ENCODE peak calls at places on chromosome 4, in six cellular contexts. T is A549, R is progenitor cell of endocrine pancreas, X is lower lobe of right lung, M is GM10248, L is heart right ventricle. V is an unnamed sample.

GRCh38 chr4:188107931-188108843 is 1.2 kb downstream of the TRIML2 start:
- DNase-seq in T (peak), M (no peak), X (no peak), R (no peak), L (no peak), V (no peak)

GRCh38 chr4:81807927-81808672 is 336.4 kb upstream of the RASGEF1B start:
- DNase-seq in L (no peak), T (no peak), X (no peak), M (no peak), R (no peak), V (no peak)

GRCh38 chr4:19711871-19712270 is 539.8 kb upstream of the SLIT2 start:
- DNase-seq in X (no peak), M (no peak), L (no peak), T (no peak), R (no peak), V (no peak)

GRCh38 chr4:74522251-74522991 is 77.5 kb downstream of the AREG start:
- DNase-seq in T (no peak), L (no peak), R (no peak), M (no peak), X (no peak), V (no peak)

GRCh38 chr4:115918149-115918548 is 804.7 kb upstream of the NDST4 start:
- DNase-seq in L (no peak), R (no peak), M (no peak), T (no peak), X (no peak), V (no peak)

GRCh38 chr4:3082915-3083515 is 8.5 kb downstream of the HTT start:
- DNase-seq in T (no peak), L (no peak), X (no peak), M (no peak), R (no peak), V (no peak)

GRCh38 chr4:95217197-95217596 is 331.6 kb downstream of the UNC5C start:
- DNase-seq in R (no peak), T (no peak), M (no peak), X (no peak), L (no peak), V (no peak)

GRCh38 chr4:83212041-83212851 is 72.4 kb downstream of the COQ2 start:
- DNase-seq in T (no peak), R (no peak), M (peak), L (no peak), X (no peak), V (no peak)

GRCh38 chr4:156547439-156547838 is 424.2 kb downstream of the PDGFC start:
- DNase-seq in R (no peak), T (no peak), X (no peak), M (no peak), L (no peak), V (no peak)

GRCh38 chr4:7052923-7053715 is 9.9 kb downstream of the TADA2B start:
- DNase-seq in M (no peak), T (no peak), L (peak), X (peak), R (no peak), V (no peak)

GRCh38 chr4:74660866-74661265 is 133.5 kb downstream of the BTC start:
- DNase-seq in M (no peak), T (no peak), X (no peak), R (no peak), L (no peak), V (no peak)

GRCh38 chr4:94871644-94872305 is 114.0 kb downstream of the BMPR1B start:
- DNase-seq in M (no peak), R (no peak), X (no peak), L (no peak), T (no peak), V (no peak)

GRCh38 chr4:176883108-176883550 is 90.4 kb upstream of the VEGFC start:
- DNase-seq in T (peak), M (no peak), R (no peak), X (no peak), L (no peak), V (no peak)

GRCh38 chr4:176185068-176185467 is 10.3 kb downstream of the SPATA4 start:
- DNase-seq in L (no peak), X (no peak), R (no peak), T (no peak), M (no peak), V (no peak)

GRCh38 chr4:8553958-8554357 is 26.2 kb upstream of the GPR78 start:
- DNase-seq in M (no peak), X (no peak), R (no peak), T (no peak), L (no peak), V (no peak)

GRCh38 chr4:8571702-8572685 is 8.2 kb upstream of the GPR78 start:
- DNase-seq in X (no peak), M (no peak), L (no peak), R (no peak), T (no peak), V (no peak)

GRCh38 chr4:94757192-94758140 is at the start of gene BMPR1B:
- DNase-seq in X (no peak), M (peak), L (no peak), T (no peak), R (peak), V (peak)

GRCh38 chr4:56870927-56871326 is 36.8 kb upstream of the REST start:
- DNase-seq in L (no peak), R (no peak), T (no peak), M (no peak), X (no peak), V (no peak)

GRCh38 chr4:6917445-6918241 is 8.0 kb downstream of the TBC1D14 start:
- DNase-seq in R (no peak), L (peak), M (peak), X (peak), T (peak), V (peak)

GRCh38 chr4:186472948-186473347 is 82.4 kb downstream of the MTNR1A start:
- DNase-seq in M (no peak), X (no peak), T (peak), R (no peak), L (no peak), V (no peak)
- TF ChIP-seq CTCF in M (peak), X (no peak), T (peak), R (peak), L (peak), V (peak)

GRCh38 chr4:102734116-102734515 is 26.7 kb downstream of the MANBA start:
- DNase-seq in L (no peak), M (no peak), T (no peak), R (no peak), X (no peak), V (no peak)

GRCh38 chr4:102735578-102735977 is 25.2 kb downstream of the MANBA start:
- DNase-seq in M (no peak), T (no peak), R (no peak), L (no peak), X (no peak), V (no peak)

GRCh38 chr4:102732678-102733445 is 27.9 kb downstream of the MANBA start:
- DNase-seq in R (no peak), M (no peak), X (no peak), T (no peak), L (no peak), V (no peak)

GRCh38 chr4:102734591-102735385 is 26.0 kb downstream of the MANBA start:
- DNase-seq in X (no peak), R (no peak), L (no peak), M (peak), T (no peak), V (peak)

DNA sequence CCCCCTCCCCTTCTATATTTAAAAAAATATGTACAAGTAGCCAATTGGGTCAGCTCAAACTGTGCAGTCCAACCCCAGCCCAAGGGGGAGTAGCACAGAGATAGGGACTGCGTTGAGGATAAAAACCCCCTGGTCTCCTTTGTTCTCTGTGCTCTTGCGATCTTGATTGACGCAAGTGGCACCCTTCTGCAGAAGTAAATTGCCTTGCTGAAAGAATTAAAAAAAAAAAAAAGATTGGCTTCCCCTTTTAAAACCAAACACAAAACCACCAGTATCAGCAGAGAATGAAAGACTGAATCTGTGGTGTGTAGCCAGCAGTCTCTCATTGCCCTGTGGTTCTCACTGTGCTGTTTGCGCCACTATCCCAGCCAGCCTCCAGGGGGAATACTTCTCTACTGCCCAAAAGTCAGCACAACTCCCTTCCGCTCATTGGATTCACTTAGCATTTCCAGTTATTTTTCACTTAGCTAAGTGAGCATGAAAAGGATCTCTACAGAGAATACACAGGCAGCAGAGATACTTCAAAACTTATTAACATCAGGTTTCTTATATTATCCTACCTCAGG is 29.7 kb downstream of the MANBA start:
- DNase-seq in R (no peak), M (no peak), T (no peak), X (no peak), L (no peak), V (no peak)
- TF ChIP-seq CTCF in R (no peak), M (no peak), T (no peak), X (no peak), L (no peak), V (no peak)

GRCh38 chr4:71268156-71268555 is 70.7 kb upstream of the SLC4A4 start:
- DNase-seq in L (no peak), R (no peak), X (no peak), T (no peak), M (no peak), V (no peak)

GRCh38 chr4:71267244-71267643 is 71.6 kb upstream of the SLC4A4 start:
- DNase-seq in X (no peak), R (no peak), L (no peak), T (no peak), M (no peak), V (no peak)

GRCh38 chr4:71269241-71269640 is 69.6 kb upstream of the SLC4A4 start:
- DNase-seq in T (no peak), X (no peak), M (no peak), L (no peak), R (no peak), V (no peak)

GRCh38 chr4:71272976-71273375 is 65.8 kb upstream of the SLC4A4 start:
- DNase-seq in M (no peak), R (no peak), T (no peak), X (no peak), L (no peak), V (no peak)

DNA sequence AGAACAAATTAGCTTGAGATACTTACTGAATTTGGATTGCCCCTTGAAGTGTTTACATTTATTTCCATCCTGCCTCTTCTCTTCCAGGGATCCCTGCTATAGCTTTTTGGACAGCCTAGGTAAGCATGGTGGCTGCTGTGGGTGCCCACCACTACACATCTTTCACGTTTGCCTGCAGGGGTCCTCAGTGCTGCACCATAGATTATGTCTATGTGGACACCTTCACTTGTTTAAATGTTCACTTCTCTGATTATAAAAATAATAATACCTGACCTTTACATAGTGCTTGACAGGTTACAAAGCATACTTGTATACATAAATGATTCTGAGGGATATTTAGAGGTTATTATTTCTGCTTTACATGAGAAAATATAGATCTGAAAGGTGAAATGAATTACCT is 67.9 kb upstream of the SLC4A4 start:
- DNase-seq in R (no peak), T (peak), M (no peak), L (no peak), X (no peak), V (no peak)
- TF ChIP-seq CTCF in R (peak), T (peak), M (peak), L (peak), X (peak), V (peak)

GRCh38 chr4:5712931-5713330 is 1.9 kb downstream of the EVC start:
- DNase-seq in T (no peak), L (no peak), M (no peak), R (no peak), X (no peak), V (no peak)

GRCh38 chr4:5710065-5710961 is 688 bp upstream of the EVC start:
- DNase-seq in X (no peak), T (peak), L (no peak), R (no peak), M (no peak), V (peak)

GRCh38 chr4:5711479-5712184 is 631 bp downstream of the EVC start:
- DNase-seq in M (no peak), X (peak), T (peak), R (no peak), L (no peak), V (peak)

GRCh38 chr4:5712517-5712916 is 1.5 kb downstream of the EVC start:
- DNase-seq in R (no peak), M (no peak), T (no peak), X (no peak), L (no peak), V (peak)

GRCh38 chr4:5710962-5711478 is at the start of gene EVC:
- DNase-seq in X (peak), M (peak), T (peak), R (peak), L (peak), V (peak)
- TF ChIP-seq CTCF in X (no peak), M (no peak), T (no peak), R (peak), L (no peak), V (no peak)

GRCh38 chr4:146243141-146243882 is 29.0 kb downstream of the REELD1 start:
- DNase-seq in L (peak), M (peak), T (no peak), X (peak), R (no peak), V (peak)
- TF ChIP-seq CTCF in L (peak), M (peak), T (peak), X (peak), R (peak), V (peak)

GRCh38 chr4:104901438-104901837 is 245.2 kb upstream of the TET2 start:
- DNase-seq in T (no peak), X (no peak), R (no peak), L (peak), M (no peak), V (no peak)
- TF ChIP-seq CTCF in T (no peak), X (no peak), R (no peak), L (no peak), M (no peak), V (no peak)

GRCh38 chr4:88587285-88587684 is 5.0 kb upstream of the HERC3 start:
- DNase-seq in L (no peak), R (no peak), M (no peak), T (no peak), X (no peak), V (no peak)

GRCh38 chr4:88592600-88593448 is 544 bp downstream of the HERC3 start:
- DNase-seq in L (peak), M (peak), R (peak), X (peak), T (peak), V (peak)

GRCh38 chr4:88597970-88598369 is 5.7 kb downstream of the HERC3 start:
- DNase-seq in R (no peak), L (no peak), T (no peak), X (no peak), M (no peak), V (no peak)

GRCh38 chr4:88591787-88592599 is at the start of gene HERC3:
- DNase-seq in T (peak), M (peak), R (peak), L (peak), X (peak), V (peak)
- TF ChIP-seq CTCF in T (no peak), M (no peak), R (peak), L (peak), X (peak), V (no peak)

GRCh38 chr4:123618606-123619005 is 222.0 kb downstream of the SPRY1 start:
- DNase-seq in M (no peak), X (no peak), L (no peak), T (no peak), R (no peak), V (no peak)

GRCh38 chr4:123621072-123621705 is 224.6 kb downstream of the SPRY1 start:
- DNase-seq in M (no peak), L (peak), R (no peak), T (no peak), X (no peak), V (no peak)

GRCh38 chr4:123616970-123617392 is 220.4 kb downstream of the SPRY1 start:
- DNase-seq in R (no peak), L (peak), X (peak), T (no peak), M (no peak), V (no peak)

GRCh38 chr4:123619895-123620294 is 223.3 kb downstream of the SPRY1 start:
- DNase-seq in R (no peak), L (no peak), X (no peak), T (no peak), M (no peak), V (no peak)

GRCh38 chr4:123619326-123619725 is 222.7 kb downstream of the SPRY1 start:
- DNase-seq in L (no peak), M (no peak), R (no peak), T (no peak), X (no peak), V (no peak)
- TF ChIP-seq CTCF in L (no peak), M (no peak), R (no peak), T (no peak), X (no peak), V (no peak)

GRCh38 chr4:68518889-68519288 is 57.2 kb downstream of the UGT2B17 start:
- DNase-seq in M (no peak), X (no peak), T (no peak), L (no peak), R (no peak), V (no peak)
- TF ChIP-seq CTCF in M (no peak), X (no peak), T (no peak), L (no peak), R (no peak), V (no peak)

V was measured in GM20000.